ENCODE peak calls at places on chromosomes 12 and 14, in nine cellular contexts. A, P, G, N, V, M, W, I and X are unnamed samples. For H3K27me3 and H3K4me1, the result is how much of the 10 kb centered on the place peaks cover.

GRCh38 chr14:93732524-93732923 is 55.8 kb downstream of the PRIMA1 start:
- DNase-seq in V (no peak), N (no peak), W (no peak), P (no peak), G (no peak), A (no peak), M (no peak), I (no peak), X (peak)

GRCh38 chr14:101119830-101120571 is 216.5 kb upstream of the RTL1 start:
- DNase-seq in P (peak), W (peak), A (peak), I (no peak), N (no peak), V (peak), G (no peak), M (peak), X (no peak)

GRCh38 chr12:75208851-75209781 is 523 bp downstream of the KCNC2 start:
- DNase-seq in A (peak), W (peak), V (no peak), I (no peak), G (no peak), P (peak), N (no peak), M (peak), X (no peak)

GRCh38 chr14:94380225-94381148 is 7.9 kb downstream of the SERPINA1 start:
- DNase-seq in W (no peak), V (no peak), A (no peak), N (no peak), M (no peak), P (no peak), I (no peak), G (no peak), X (no peak)

GRCh38 chr12:68478516-68479260 is 132.0 kb upstream of the RAP1B start:
- DNase-seq in I (no peak), P (no peak), V (no peak), A (no peak), G (no peak), M (no peak), W (no peak), N (no peak), X (no peak)

GRCh38 chr12:114664661-114665320 is 19.2 kb downstream of the TBX3 start:
- DNase-seq in I (no peak), A (peak), N (no peak), M (no peak), P (no peak), V (no peak), G (no peak), W (peak), X (peak)

GRCh38 chr12:27524839-27525238 is 833 bp downstream of the PPFIBP1 start:
- DNase-seq in N (no peak), V (peak), I (no peak), M (peak), P (no peak), A (no peak), G (no peak), W (no peak), X (no peak)

GRCh38 chr12:120574106-120574505 is 7.1 kb downstream of the POP5 start:
- DNase-seq in I (no peak), V (no peak), G (no peak), M (no peak), A (no peak), N (no peak), W (no peak), P (no peak), X (no peak)

GRCh38 chr14:105173901-105174894 is 5.6 kb upstream of the JAG2 start:
- DNase-seq in A (no peak), M (no peak), V (no peak), P (no peak), I (no peak), N (no peak), W (no peak), G (peak), X (no peak)

GRCh38 chr14:94381149-94382030 is 7.0 kb downstream of the SERPINA1 start:
- DNase-seq in A (peak), M (no peak), P (no peak), I (no peak), N (no peak), G (no peak), W (peak), V (no peak), X (no peak)

GRCh38 chr12:62332598-62332997 is 72.4 kb downstream of the USP15 start:
- DNase-seq in N (no peak), P (peak), V (no peak), W (no peak), G (no peak), A (no peak), M (peak), I (no peak), X (no peak)

GRCh38 chr12:114735680-114736374 is 51.9 kb upstream of the TBX3 start:
- DNase-seq in G (no peak), V (no peak), M (no peak), N (no peak), A (peak), P (no peak), I (no peak), W (peak), X (no peak)

GRCh38 chr12:3658327-3659163 is 94.4 kb downstream of the CRACR2A start:
- DNase-seq in G (peak), W (peak), P (no peak), M (peak), V (no peak), N (no peak), I (peak), A (peak), X (no peak)

GRCh38 chr14:61565181-61565580 is 130.1 kb upstream of the HIF1A start:
- DNase-seq in N (no peak), P (peak), G (no peak), W (no peak), I (no peak), M (no peak), V (no peak), A (no peak), X (no peak)

GRCh38 chr12:122402264-122402663 is 20.2 kb downstream of the CLIP1 start:
- DNase-seq in W (no peak), M (no peak), P (no peak), A (no peak), N (no peak), V (no peak), I (no peak), G (no peak), X (peak)

GRCh38 chr12:76441016-76441415 is 92.8 kb upstream of the BBS10 start:
- DNase-seq in M (no peak), N (no peak), W (no peak), G (no peak), A (no peak), V (no peak), I (no peak), P (no peak), X (no peak)

GRCh38 chr12:115227137-115227615 is 543.2 kb upstream of the TBX3 start:
- DNase-seq in M (peak), A (peak), I (no peak), V (no peak), N (peak), P (peak), W (no peak), G (no peak), X (no peak)

GRCh38 chr14:34496007-34496678 is 34.1 kb upstream of the SPTSSA start:
- DNase-seq in V (peak), P (peak), I (no peak), N (peak), G (no peak), A (no peak), W (no peak), M (peak), X (no peak)

GRCh38 chr12:90048918-90049317 is 340.3 kb upstream of the ATP2B1 start:
- DNase-seq in I (no peak), P (no peak), N (no peak), M (no peak), V (no peak), A (no peak), G (no peak), W (no peak), X (no peak)

GRCh38 chr12:124307556-124307825 is 12.6 kb downstream of the RFLNA start:
- DNase-seq in M (no peak), I (no peak), G (no peak), P (no peak), V (no peak), N (no peak), W (no peak), A (no peak), X (no peak)

GRCh38 chr14:39034481-39035296 is 68.3 kb downstream of the SEC23A start:
- DNase-seq in W (no peak), G (no peak), V (no peak), I (peak), N (no peak), M (peak), A (no peak), P (no peak), X (no peak)

GRCh38 chr14:89304972-89305703 is 111.9 kb downstream of the FOXN3 start:
- DNase-seq in V (peak), I (no peak), G (no peak), M (peak), N (peak), A (no peak), W (no peak), P (peak), X (no peak)

DNA sequence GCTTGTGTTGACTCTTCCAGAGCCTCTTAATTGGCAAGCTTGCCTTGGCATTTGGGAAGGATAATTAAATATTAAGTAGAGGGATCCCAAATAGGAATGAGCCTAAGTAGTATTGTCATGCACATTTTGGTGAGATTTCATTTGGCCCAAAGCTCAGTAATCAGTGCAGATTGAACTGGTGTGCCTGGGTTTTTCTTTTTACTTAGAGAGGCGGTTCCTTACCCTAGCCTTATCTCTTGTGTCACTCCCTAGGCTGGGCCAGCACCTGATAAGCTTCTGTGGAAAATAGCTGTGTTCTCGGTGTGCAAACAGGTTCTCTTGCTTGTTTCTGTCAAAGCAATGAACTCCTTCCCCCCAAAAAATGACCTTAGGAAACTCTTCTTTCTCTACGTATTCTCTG is 9.3 kb upstream of the B4GALNT3 start:
- DNase-seq in M (no peak), N (no peak), P (no peak), I (no peak), A (no peak), G (no peak), W (no peak), V (no peak), X (no peak)
- H3K27me3 ChIP-seq in M (under half), N (under half), P (under half), I (under half), A (under half), G (under half), W (under half), V (under half), X (under half)

GRCh38 chr12:30041096-30041495 is 257.4 kb upstream of the TMTC1 start:
- DNase-seq in I (no peak), V (no peak), P (peak), G (no peak), A (no peak), N (no peak), M (no peak), W (no peak), X (no peak)
- H3K4me1 ChIP-seq in I (under half), V (under half), P (under half), G (under half), A (under half), N (under half), M (under half), W (under half), X (under half)

GRCh38 chr12:112418596-112419268 is at the start of gene PTPN11:
- DNase-seq in G (peak), W (peak), P (peak), N (peak), A (peak), V (peak), M (peak), I (peak), X (peak)
- TF ChIP-seq CTCF in G (no peak), W (peak), P (no peak), N (peak), A (peak), V (peak), M (peak), I (peak), X (peak)

GRCh38 chr14:102805941-102806340 is 28.7 kb downstream of the TRAF3 start:
- DNase-seq in N (no peak), W (no peak), V (no peak), P (no peak), A (no peak), G (no peak), M (no peak), I (no peak), X (no peak)
- H3K27me3 ChIP-seq in N (under half), W (under half), V (under half), P (under half), A (under half), G (under half), M (under half), I (under half), X (under half)

DNA sequence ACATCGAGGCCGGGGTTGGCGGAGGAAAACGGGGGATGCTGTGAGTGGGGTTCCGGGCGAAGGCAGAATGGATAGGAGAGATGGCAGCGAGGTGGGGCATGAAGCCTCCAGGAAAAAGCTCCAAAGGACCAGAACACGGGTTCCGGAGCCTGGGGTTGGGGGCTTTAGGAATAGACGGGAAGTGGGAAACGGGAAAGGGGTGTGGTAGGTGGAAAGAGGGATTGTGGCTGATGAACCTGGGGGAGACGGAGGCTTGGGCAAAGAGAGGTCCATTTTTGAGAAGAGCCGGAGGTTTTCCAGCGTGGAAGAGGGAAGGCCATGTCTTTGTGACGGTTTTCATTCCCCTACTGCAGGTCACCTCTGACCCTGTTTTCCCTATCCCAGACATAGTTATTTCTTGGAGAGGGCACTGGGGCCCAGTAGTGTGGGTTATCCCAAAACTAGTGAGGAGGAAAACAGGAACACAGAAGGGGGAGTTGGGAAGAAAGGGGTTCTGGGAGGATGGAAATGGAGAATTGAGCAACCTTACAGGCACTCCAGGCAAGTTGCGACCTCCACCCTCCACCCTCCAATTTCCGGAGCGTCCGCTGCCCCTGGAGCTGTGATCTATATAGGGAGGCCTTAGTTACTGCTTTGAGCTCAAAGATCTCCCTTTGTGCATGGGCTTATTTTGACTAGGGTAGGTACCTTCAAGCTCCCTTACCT is 1.1 kb downstream of the ATN1 start:
- DNase-seq in V (no peak), M (no peak), P (no peak), W (no peak), N (peak), I (no peak), G (no peak), A (no peak), X (no peak)
- H3K4me1 ChIP-seq in V (under half), M (under half), P (under half), W (under half), N (half or more), I (under half), G (under half), A (under half), X (half or more)

GRCh38 chr12:44510510-44510909 is 365.6 kb downstream of the NELL2 start:
- DNase-seq in P (no peak), M (no peak), A (no peak), V (no peak), G (no peak), N (no peak), I (no peak), W (no peak), X (no peak)
- TF ChIP-seq CTCF in P (no peak), M (no peak), A (peak), V (no peak), G (no peak), N (no peak), I (peak), W (peak), X (no peak)

GRCh38 chr12:53976823-53977595 is 2.3 kb upstream of the HOTAIR start:
- DNase-seq in I (no peak), W (no peak), V (no peak), G (no peak), M (no peak), A (no peak), N (no peak), P (no peak), X (no peak)
- H3K27me3 ChIP-seq in I (under half), W (half or more), V (half or more), G (half or more), M (half or more), A (half or more), N (half or more), P (half or more), X (half or more)

GRCh38 chr12:50132505-50133135 is 20.6 kb downstream of the COX14 start:
- DNase-seq in A (no peak), V (no peak), I (no peak), M (peak), N (no peak), P (peak), G (no peak), W (no peak), X (no peak)

GRCh38 chr12:50127546-50127945 is 15.5 kb downstream of the COX14 start:
- DNase-seq in M (no peak), A (no peak), I (no peak), N (no peak), G (no peak), W (no peak), P (no peak), V (no peak), X (peak)

DNA sequence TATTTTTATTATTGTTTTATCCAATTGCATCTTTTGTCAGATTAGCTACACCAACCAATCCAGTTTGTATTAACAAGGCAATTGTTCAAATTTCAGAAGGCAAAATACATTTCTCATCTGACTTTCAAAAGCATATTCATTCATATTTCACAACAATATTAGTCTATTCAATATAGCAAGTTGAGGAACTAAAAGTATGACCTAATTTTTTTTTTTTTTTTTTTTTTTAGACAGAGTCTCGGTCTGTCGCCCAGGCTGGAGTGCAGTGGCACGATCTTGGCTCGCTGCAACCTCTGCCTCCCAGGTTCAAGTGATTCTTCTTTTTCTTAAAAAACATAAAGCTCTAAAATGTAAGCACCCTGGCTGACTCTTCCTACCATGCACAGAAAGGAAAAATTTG is 17.3 kb downstream of the COX14 start:
- DNase-seq in W (no peak), P (no peak), M (no peak), V (no peak), G (no peak), I (no peak), N (no peak), A (no peak), X (peak)
- H3K4me1 ChIP-seq in W (under half), P (under half), M (under half), V (under half), G (under half), I (under half), N (under half), A (under half), X (under half)

GRCh38 chr14:69708586-69709169 is 58.3 kb upstream of the SRSF5 start:
- DNase-seq in A (peak), G (no peak), W (peak), V (no peak), P (no peak), M (no peak), N (no peak), I (peak), X (no peak)
- TF ChIP-seq CTCF in A (peak), G (no peak), W (peak), V (no peak), P (peak), M (peak), N (no peak), I (peak), X (no peak)